ENCODE peak calls at places on chromosomes 4 and X, in nine cellular contexts. One of them, this sample, is unnamed.

GRCh38 chr4:7461171-7461570 is 26.4 kb upstream of the PSAPL1 start:
- ATAC-seq in activated naive CD8-positive, alpha-beta T cell treated with anti-CD3 and anti-CD28 coated beads, Interleukin-2, amount 10 ng/mL, durations not matched to agents 7 days and 5 days: no peak
- ATAC-seq in sciatic nerve: peak; percentile 31
- ATAC-seq in pancreas: no peak
- ATAC-seq in T-helper 17 cell: no peak
- ATAC-seq in right lobe of liver: no peak
- ATAC-seq in upper lobe of right lung: no peak
- ATAC-seq in psoas muscle: no peak
- ATAC-seq in T-cell: no peak
- ATAC-seq in this sample: no peak

GRCh38 chrX:134886201-134886600 is 104.6 kb upstream of the SMIM10 start:
- ATAC-seq in activated naive CD8-positive, alpha-beta T cell treated with anti-CD3 and anti-CD28 coated beads, Interleukin-2, amount 10 ng/mL, durations not matched to agents 7 days and 5 days: no peak
- ATAC-seq in sciatic nerve: no peak
- ATAC-seq in pancreas: no peak
- ATAC-seq in T-helper 17 cell: no peak
- ATAC-seq in right lobe of liver: no peak
- ATAC-seq in upper lobe of right lung: no peak
- ATAC-seq in psoas muscle: no peak
- ATAC-seq in T-cell: no peak
- ATAC-seq in this sample: no peak

GRCh38 chr4:13920901-13921300 is 293.4 kb upstream of the BOD1L1 start:
- ATAC-seq in activated naive CD8-positive, alpha-beta T cell treated with anti-CD3 and anti-CD28 coated beads, Interleukin-2, amount 10 ng/mL, durations not matched to agents 7 days and 5 days: no peak
- ATAC-seq in sciatic nerve: peak; percentile 87
- ATAC-seq in pancreas: no peak
- ATAC-seq in T-helper 17 cell: no peak
- ATAC-seq in right lobe of liver: no peak
- ATAC-seq in upper lobe of right lung: peak; percentile 36
- ATAC-seq in psoas muscle: peak; percentile 27
- ATAC-seq in T-cell: no peak
- ATAC-seq in this sample: peak; percentile 79

GRCh38 chr4:24279492-24279891 is 304.9 kb downstream of the DHX15 start:
- ATAC-seq in activated naive CD8-positive, alpha-beta T cell treated with anti-CD3 and anti-CD28 coated beads, Interleukin-2, amount 10 ng/mL, durations not matched to agents 7 days and 5 days: no peak
- ATAC-seq in sciatic nerve: no peak
- ATAC-seq in pancreas: no peak
- ATAC-seq in T-helper 17 cell: no peak
- ATAC-seq in right lobe of liver: peak; percentile 65
- ATAC-seq in upper lobe of right lung: no peak
- ATAC-seq in psoas muscle: no peak
- ATAC-seq in T-cell: no peak
- ATAC-seq in this sample: no peak

GRCh38 chr4:168919706-168920324 is 90.2 kb downstream of the CBR4 start:
- ATAC-seq in activated naive CD8-positive, alpha-beta T cell treated with anti-CD3 and anti-CD28 coated beads, Interleukin-2, amount 10 ng/mL, durations not matched to agents 7 days and 5 days: no peak
- ATAC-seq in sciatic nerve: no peak
- ATAC-seq in pancreas: no peak
- ATAC-seq in T-helper 17 cell: no peak
- ATAC-seq in right lobe of liver: peak; percentile 91
- ATAC-seq in upper lobe of right lung: peak; percentile 21
- ATAC-seq in psoas muscle: peak; percentile 27
- ATAC-seq in T-cell: no peak
- ATAC-seq in this sample: peak; percentile 20

GRCh38 chr4:152785639-152786517 is 6.1 kb downstream of the ARFIP1 start:
- ATAC-seq in activated naive CD8-positive, alpha-beta T cell treated with anti-CD3 and anti-CD28 coated beads, Interleukin-2, amount 10 ng/mL, durations not matched to agents 7 days and 5 days: no peak
- ATAC-seq in sciatic nerve: no peak
- ATAC-seq in pancreas: no peak
- ATAC-seq in T-helper 17 cell: no peak
- ATAC-seq in right lobe of liver: no peak
- ATAC-seq in upper lobe of right lung: no peak
- ATAC-seq in psoas muscle: no peak
- ATAC-seq in T-cell: no peak
- ATAC-seq in this sample: no peak

GRCh38 chr4:127103723-127104122 is 529.0 kb upstream of the INTU start:
- ATAC-seq in activated naive CD8-positive, alpha-beta T cell treated with anti-CD3 and anti-CD28 coated beads, Interleukin-2, amount 10 ng/mL, durations not matched to agents 7 days and 5 days: no peak
- ATAC-seq in sciatic nerve: peak; percentile 96
- ATAC-seq in pancreas: no peak
- ATAC-seq in T-helper 17 cell: no peak
- ATAC-seq in right lobe of liver: no peak
- ATAC-seq in upper lobe of right lung: peak; percentile 33
- ATAC-seq in psoas muscle: no peak
- ATAC-seq in T-cell: no peak
- ATAC-seq in this sample: no peak

GRCh38 chr4:3374011-3374645 is 67.6 kb upstream of the HGFAC start:
- ATAC-seq in activated naive CD8-positive, alpha-beta T cell treated with anti-CD3 and anti-CD28 coated beads, Interleukin-2, amount 10 ng/mL, durations not matched to agents 7 days and 5 days: no peak
- ATAC-seq in sciatic nerve: no peak
- ATAC-seq in pancreas: no peak
- ATAC-seq in T-helper 17 cell: no peak
- ATAC-seq in right lobe of liver: no peak
- ATAC-seq in upper lobe of right lung: no peak
- ATAC-seq in psoas muscle: no peak
- ATAC-seq in T-cell: no peak
- ATAC-seq in this sample: no peak

GRCh38 chr4:36310237-36310636 is 28.8 kb downstream of the DTHD1 start:
- ATAC-seq in activated naive CD8-positive, alpha-beta T cell treated with anti-CD3 and anti-CD28 coated beads, Interleukin-2, amount 10 ng/mL, durations not matched to agents 7 days and 5 days: no peak
- ATAC-seq in sciatic nerve: no peak
- ATAC-seq in pancreas: no peak
- ATAC-seq in T-helper 17 cell: no peak
- ATAC-seq in right lobe of liver: no peak
- ATAC-seq in upper lobe of right lung: no peak
- ATAC-seq in psoas muscle: no peak
- ATAC-seq in T-cell: no peak
- ATAC-seq in this sample: no peak

GRCh38 chrX:115591856-115592842 is 31.2 kb downstream of the PLS3 start:
- ATAC-seq in activated naive CD8-positive, alpha-beta T cell treated with anti-CD3 and anti-CD28 coated beads, Interleukin-2, amount 10 ng/mL, durations not matched to agents 7 days and 5 days: no peak
- ATAC-seq in sciatic nerve: no peak
- ATAC-seq in pancreas: no peak
- ATAC-seq in T-helper 17 cell: no peak
- ATAC-seq in right lobe of liver: no peak
- ATAC-seq in upper lobe of right lung: peak; percentile 31
- ATAC-seq in psoas muscle: no peak
- ATAC-seq in T-cell: no peak
- ATAC-seq in this sample: no peak

GRCh38 chr4:785332-786073 is 40.4 kb downstream of the CPLX1 start:
- ATAC-seq in activated naive CD8-positive, alpha-beta T cell treated with anti-CD3 and anti-CD28 coated beads, Interleukin-2, amount 10 ng/mL, durations not matched to agents 7 days and 5 days: no peak
- ATAC-seq in sciatic nerve: no peak
- ATAC-seq in pancreas: no peak
- ATAC-seq in T-helper 17 cell: no peak
- ATAC-seq in right lobe of liver: no peak
- ATAC-seq in upper lobe of right lung: no peak
- ATAC-seq in psoas muscle: no peak
- ATAC-seq in T-cell: no peak
- ATAC-seq in this sample: no peak

GRCh38 chr4:75990129-75990528 is 616 bp downstream of the SDAD1 start:
- ATAC-seq in activated naive CD8-positive, alpha-beta T cell treated with anti-CD3 and anti-CD28 coated beads, Interleukin-2, amount 10 ng/mL, durations not matched to agents 7 days and 5 days: no peak
- ATAC-seq in sciatic nerve: no peak
- ATAC-seq in pancreas: peak; percentile 11
- ATAC-seq in T-helper 17 cell: no peak
- ATAC-seq in right lobe of liver: peak; percentile 16
- ATAC-seq in upper lobe of right lung: no peak
- ATAC-seq in psoas muscle: no peak
- ATAC-seq in T-cell: no peak
- ATAC-seq in this sample: no peak

GRCh38 chr4:47762376-47763266 is 75.2 kb downstream of the CORIN start:
- ATAC-seq in activated naive CD8-positive, alpha-beta T cell treated with anti-CD3 and anti-CD28 coated beads, Interleukin-2, amount 10 ng/mL, durations not matched to agents 7 days and 5 days: no peak
- ATAC-seq in sciatic nerve: no peak
- ATAC-seq in pancreas: no peak
- ATAC-seq in T-helper 17 cell: no peak
- ATAC-seq in right lobe of liver: peak; percentile 81
- ATAC-seq in upper lobe of right lung: no peak
- ATAC-seq in psoas muscle: no peak
- ATAC-seq in T-cell: no peak
- ATAC-seq in this sample: no peak

GRCh38 chr4:152032722-152033131 is 271.9 kb upstream of the GATB start:
- ATAC-seq in activated naive CD8-positive, alpha-beta T cell treated with anti-CD3 and anti-CD28 coated beads, Interleukin-2, amount 10 ng/mL, durations not matched to agents 7 days and 5 days: no peak
- ATAC-seq in sciatic nerve: peak; percentile 34
- ATAC-seq in pancreas: no peak
- ATAC-seq in T-helper 17 cell: no peak
- ATAC-seq in right lobe of liver: no peak
- ATAC-seq in upper lobe of right lung: no peak
- ATAC-seq in psoas muscle: peak; percentile 62
- ATAC-seq in T-cell: no peak
- ATAC-seq in this sample: peak; percentile 83

GRCh38 chrX:16076834-16077233 is 46.5 kb upstream of the GRPR start:
- ATAC-seq in activated naive CD8-positive, alpha-beta T cell treated with anti-CD3 and anti-CD28 coated beads, Interleukin-2, amount 10 ng/mL, durations not matched to agents 7 days and 5 days: no peak
- ATAC-seq in sciatic nerve: no peak
- ATAC-seq in pancreas: no peak
- ATAC-seq in T-helper 17 cell: no peak
- ATAC-seq in right lobe of liver: no peak
- ATAC-seq in upper lobe of right lung: no peak
- ATAC-seq in psoas muscle: no peak
- ATAC-seq in T-cell: no peak
- ATAC-seq in this sample: no peak

GRCh38 chr4:102352774-102353173 is 7.5 kb upstream of the SLC39A8 start:
- ATAC-seq in activated naive CD8-positive, alpha-beta T cell treated with anti-CD3 and anti-CD28 coated beads, Interleukin-2, amount 10 ng/mL, durations not matched to agents 7 days and 5 days: no peak
- ATAC-seq in sciatic nerve: no peak
- ATAC-seq in pancreas: peak; percentile 32
- ATAC-seq in T-helper 17 cell: no peak
- ATAC-seq in right lobe of liver: no peak
- ATAC-seq in upper lobe of right lung: peak; percentile 77
- ATAC-seq in psoas muscle: no peak
- ATAC-seq in T-cell: no peak
- ATAC-seq in this sample: no peak

GRCh38 chr4:171203425-171203824 is 609.8 kb upstream of the GALNTL6 start:
- ATAC-seq in activated naive CD8-positive, alpha-beta T cell treated with anti-CD3 and anti-CD28 coated beads, Interleukin-2, amount 10 ng/mL, durations not matched to agents 7 days and 5 days: no peak
- ATAC-seq in sciatic nerve: no peak
- ATAC-seq in pancreas: peak; percentile 41
- ATAC-seq in T-helper 17 cell: no peak
- ATAC-seq in right lobe of liver: no peak
- ATAC-seq in upper lobe of right lung: no peak
- ATAC-seq in psoas muscle: no peak
- ATAC-seq in T-cell: no peak
- ATAC-seq in this sample: no peak

GRCh38 chr4:110483516-110483915 is 7.6 kb downstream of the ENPEP start:
- ATAC-seq in activated naive CD8-positive, alpha-beta T cell treated with anti-CD3 and anti-CD28 coated beads, Interleukin-2, amount 10 ng/mL, durations not matched to agents 7 days and 5 days: no peak
- ATAC-seq in sciatic nerve: no peak
- ATAC-seq in pancreas: no peak
- ATAC-seq in T-helper 17 cell: no peak
- ATAC-seq in right lobe of liver: no peak
- ATAC-seq in upper lobe of right lung: no peak
- ATAC-seq in psoas muscle: no peak
- ATAC-seq in T-cell: no peak
- ATAC-seq in this sample: no peak

GRCh38 chr4:3290476-3290875 is 2.3 kb upstream of the RGS12 start:
- ATAC-seq in activated naive CD8-positive, alpha-beta T cell treated with anti-CD3 and anti-CD28 coated beads, Interleukin-2, amount 10 ng/mL, durations not matched to agents 7 days and 5 days: no peak
- ATAC-seq in sciatic nerve: no peak
- ATAC-seq in pancreas: no peak
- ATAC-seq in T-helper 17 cell: no peak
- ATAC-seq in right lobe of liver: no peak
- ATAC-seq in upper lobe of right lung: no peak
- ATAC-seq in psoas muscle: peak; percentile 56
- ATAC-seq in T-cell: no peak
- ATAC-seq in this sample: no peak

GRCh38 chr4:37827030-37827705 is 682 bp downstream of the PGM2 start:
- ATAC-seq in activated naive CD8-positive, alpha-beta T cell treated with anti-CD3 and anti-CD28 coated beads, Interleukin-2, amount 10 ng/mL, durations not matched to agents 7 days and 5 days: peak; percentile 31
- ATAC-seq in sciatic nerve: peak; percentile 52
- ATAC-seq in pancreas: peak; percentile 15
- ATAC-seq in T-helper 17 cell: peak; percentile 13
- ATAC-seq in right lobe of liver: peak; percentile 29
- ATAC-seq in upper lobe of right lung: peak; percentile 23
- ATAC-seq in psoas muscle: peak; percentile 37
- ATAC-seq in T-cell: peak; percentile 16
- ATAC-seq in this sample: no peak

GRCh38 chrX:39787999-39788398 is 309.8 kb downstream of the BCOR start:
- ATAC-seq in activated naive CD8-positive, alpha-beta T cell treated with anti-CD3 and anti-CD28 coated beads, Interleukin-2, amount 10 ng/mL, durations not matched to agents 7 days and 5 days: no peak
- ATAC-seq in sciatic nerve: no peak
- ATAC-seq in pancreas: no peak
- ATAC-seq in T-helper 17 cell: no peak
- ATAC-seq in right lobe of liver: no peak
- ATAC-seq in upper lobe of right lung: no peak
- ATAC-seq in psoas muscle: no peak
- ATAC-seq in T-cell: no peak
- ATAC-seq in this sample: no peak

GRCh38 chr4:36394352-36394903 is 113.0 kb downstream of the DTHD1 start:
- ATAC-seq in activated naive CD8-positive, alpha-beta T cell treated with anti-CD3 and anti-CD28 coated beads, Interleukin-2, amount 10 ng/mL, durations not matched to agents 7 days and 5 days: peak; percentile 88
- ATAC-seq in sciatic nerve: no peak
- ATAC-seq in pancreas: no peak
- ATAC-seq in T-helper 17 cell: peak; percentile 89
- ATAC-seq in right lobe of liver: no peak
- ATAC-seq in upper lobe of right lung: no peak
- ATAC-seq in psoas muscle: no peak
- ATAC-seq in T-cell: peak; percentile 90
- ATAC-seq in this sample: no peak

GRCh38 chrX:153487590-153488071 is 7.1 kb upstream of the BGN start:
- ATAC-seq in activated naive CD8-positive, alpha-beta T cell treated with anti-CD3 and anti-CD28 coated beads, Interleukin-2, amount 10 ng/mL, durations not matched to agents 7 days and 5 days: no peak
- ATAC-seq in sciatic nerve: peak; percentile 21
- ATAC-seq in pancreas: no peak
- ATAC-seq in T-helper 17 cell: no peak
- ATAC-seq in right lobe of liver: peak; percentile 36
- ATAC-seq in upper lobe of right lung: no peak
- ATAC-seq in psoas muscle: no peak
- ATAC-seq in T-cell: no peak
- ATAC-seq in this sample: no peak

GRCh38 chr4:25993564-25994185 is 79.7 kb downstream of the SMIM20 start:
- ATAC-seq in activated naive CD8-positive, alpha-beta T cell treated with anti-CD3 and anti-CD28 coated beads, Interleukin-2, amount 10 ng/mL, durations not matched to agents 7 days and 5 days: no peak
- ATAC-seq in sciatic nerve: peak; percentile 70
- ATAC-seq in pancreas: no peak
- ATAC-seq in T-helper 17 cell: no peak
- ATAC-seq in right lobe of liver: no peak
- ATAC-seq in upper lobe of right lung: peak; percentile 74
- ATAC-seq in psoas muscle: peak; percentile 42
- ATAC-seq in T-cell: no peak
- ATAC-seq in this sample: peak; percentile 43

GRCh38 chr4:22962186-22962786 is 269.5 kb downstream of the GBA3 start:
- ATAC-seq in activated naive CD8-positive, alpha-beta T cell treated with anti-CD3 and anti-CD28 coated beads, Interleukin-2, amount 10 ng/mL, durations not matched to agents 7 days and 5 days: no peak
- ATAC-seq in sciatic nerve: no peak
- ATAC-seq in pancreas: no peak
- ATAC-seq in T-helper 17 cell: no peak
- ATAC-seq in right lobe of liver: peak; percentile 74
- ATAC-seq in upper lobe of right lung: no peak
- ATAC-seq in psoas muscle: no peak
- ATAC-seq in T-cell: no peak
- ATAC-seq in this sample: no peak